ENCODE peak calls at places on chromosomes 5 and 9, in nine cellular contexts. I is uterus, X is tibial artery, E is SK-N-SH, Q is ascending aorta, C is fibroblast of pulmonary artery, L is cardiac fibroblast, H is GM12865, V is coronary artery. T is an unnamed sample.

GRCh38 chr5:38249286-38249685 is 9.1 kb upstream of the EGFLAM start:
- DNase-seq in V (no peak), I (no peak), C (no peak), Q (no peak), H (no peak), X (no peak), E (no peak), L (no peak), T (no peak)

GRCh38 chr9:20835364-20836286 is 151.6 kb downstream of the FOCAD start:
- DNase-seq in C (peak; percentile 27), H (no peak), I (no peak), V (no peak), Q (no peak), X (no peak), E (no peak), L (peak; percentile 41), T (no peak)

GRCh38 chr5:158212915-158213314 is 354.0 kb upstream of the CLINT1 start:
- DNase-seq in E (no peak), C (no peak), L (no peak), I (no peak), X (no peak), Q (no peak), V (no peak), H (no peak), T (no peak)

GRCh38 chr5:124922255-124922975 is 176.0 kb upstream of the ZNF608 start:
- DNase-seq in V (no peak), C (no peak), L (no peak), E (no peak), I (no peak), Q (no peak), X (no peak), H (peak; percentile 65), T (no peak)

GRCh38 chr5:40486437-40487270 is 193.1 kb upstream of the PTGER4 start:
- DNase-seq in Q (no peak), H (peak; percentile 79), V (no peak), L (no peak), C (peak; percentile 11), X (no peak), I (no peak), E (no peak), T (no peak)

GRCh38 chr9:36029765-36030528 is 6.8 kb upstream of the RECK start:
- DNase-seq in Q (no peak), I (no peak), C (peak; percentile 97), H (no peak), X (no peak), E (no peak), L (peak; percentile 95), V (no peak), T (no peak)

GRCh38 chr9:70485273-70485858 is 70.9 kb upstream of the KLF9 start:
- DNase-seq in H (no peak), Q (no peak), X (no peak), E (no peak), V (no peak), L (peak; percentile 87), I (peak; percentile 49), C (peak; percentile 73), T (no peak)

GRCh38 chr5:43769576-43770352 is 166.8 kb downstream of the NNT start:
- DNase-seq in E (no peak), I (peak; percentile 65), C (peak; percentile 99), L (peak; percentile 98), H (no peak), V (no peak), X (peak; percentile 77), Q (peak; percentile 80), T (no peak)

GRCh38 chr5:14440598-14441401 is 140.8 kb upstream of the OTULINL start:
- DNase-seq in C (peak; percentile 92), V (peak; percentile 82), X (peak; percentile 77), L (peak; percentile 90), Q (peak; percentile 77), I (peak; percentile 74), H (no peak), E (peak; percentile 83), T (peak; percentile 32)

GRCh38 chr5:175902013-175902412 is 30.6 kb downstream of the CPLX2 start:
- DNase-seq in V (no peak), Q (no peak), L (no peak), H (no peak), I (no peak), C (no peak), E (no peak), X (no peak), T (no peak)

GRCh38 chr9:100411472-100412270 is 15.3 kb upstream of the MSANTD3 start:
- DNase-seq in L (peak; percentile 91), H (peak; percentile 93), C (peak; percentile 91), E (peak; percentile 94), Q (peak; percentile 94), I (peak; percentile 90), V (peak; percentile 91), X (peak; percentile 93), T (peak; percentile 92)

GRCh38 chr9:7185612-7186011 is 427.8 kb downstream of the KDM4C start:
- DNase-seq in E (no peak), L (peak; percentile 91), V (no peak), C (peak; percentile 90), Q (no peak), H (no peak), I (no peak), X (no peak), T (no peak)

GRCh38 chr5:110865400-110866094 is 126.7 kb downstream of the SLC25A46 start:
- DNase-seq in L (peak; percentile 45), H (peak; percentile 55), I (no peak), E (peak; percentile 34), V (no peak), Q (no peak), X (no peak), C (peak; percentile 67), T (no peak)

GRCh38 chr9:18756712-18757125 is 276.3 kb downstream of the SAXO1 start:
- DNase-seq in E (no peak), C (no peak), Q (no peak), X (no peak), I (no peak), L (no peak), V (no peak), H (peak; percentile 39), T (no peak)

GRCh38 chr5:148268556-148268955 is at the start of gene SPINK13:
- DNase-seq in Q (no peak), H (no peak), E (no peak), I (no peak), V (no peak), C (peak; percentile 55), X (no peak), L (peak; percentile 54), T (no peak)

GRCh38 chr5:55993013-55993412 is 1.8 kb downstream of the IL6ST start:
- DNase-seq in I (peak; percentile 29), L (peak; percentile 63), C (peak; percentile 59), X (no peak), H (peak; percentile 9), E (no peak), Q (no peak), V (no peak), T (no peak)

GRCh38 chr5:133846478-133847226 is 121.8 kb downstream of the C5orf15 start:
- DNase-seq in H (peak; percentile 63), V (peak; percentile 29), X (peak; percentile 23), E (no peak), Q (no peak), I (no peak), C (no peak), L (no peak), T (no peak)

DNA sequence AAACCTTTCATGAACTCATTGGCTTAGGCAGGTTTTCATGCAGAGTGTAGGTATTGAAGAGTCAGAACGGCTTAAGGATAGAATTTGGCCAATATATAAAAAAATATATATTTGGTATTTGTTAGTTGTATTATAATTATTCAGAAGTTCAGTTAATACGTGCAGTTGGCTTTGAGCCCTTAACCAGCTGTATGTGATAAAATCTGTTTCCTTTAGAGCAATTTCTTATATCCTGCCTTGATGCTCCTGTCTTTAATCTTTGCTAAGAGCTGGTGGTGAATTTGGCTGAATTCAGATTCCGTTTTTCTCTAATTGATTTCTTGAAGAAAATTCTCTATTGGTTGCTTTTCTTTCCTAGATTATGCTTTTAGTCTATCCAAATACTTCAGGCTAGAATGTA is 3.7 kb downstream of the ANXA1 start:
- DNase-seq in E (no peak), I (no peak), Q (no peak), X (no peak), C (no peak), H (no peak), V (no peak), L (no peak), T (no peak)
- H3K4me3 ChIP-seq in E (peak overlapping the region; percentile 71), I (no peak overlapping the region), Q (peak overlapping the region; percentile 62), X (peak overlapping the region; percentile 55), C (peak overlapping the region; percentile 69), H (no peak overlapping the region), V (peak overlapping the region; percentile 71), L (no peak overlapping the region), T (no peak overlapping the region)

GRCh38 chr5:164475339-164475977 is 970.0 kb downstream of the MAT2B start:
- DNase-seq in L (peak; percentile 70), V (no peak), E (peak; percentile 25), X (no peak), H (peak; percentile 8), I (no peak), C (peak; percentile 73), Q (no peak), T (no peak)
- TF ChIP-seq CTCF in L (peak; percentile 78), V (no peak), E (peak; percentile 83), X (no peak), H (peak; percentile 36), I (no peak), C (peak; percentile 85), Q (no peak), T (peak; percentile 31)

GRCh38 chr5:186091-187041 is 4.9 kb upstream of the LRRC14B start:
- DNase-seq in H (no peak), L (no peak), Q (no peak), I (no peak), C (no peak), E (no peak), X (no peak), V (no peak), T (no peak)
- H3K4me3 ChIP-seq in H (no peak overlapping the region), L (no peak overlapping the region), Q (no peak overlapping the region), I (no peak overlapping the region), C (no peak overlapping the region), E (no peak overlapping the region), X (no peak overlapping the region), V (no peak overlapping the region), T (no peak overlapping the region)

GRCh38 chr5:90112293-90112692 is 297.3 kb downstream of the CETN3 start:
- DNase-seq in L (peak; percentile 26), H (no peak), C (no peak), V (no peak), I (no peak), X (no peak), E (no peak), Q (no peak), T (no peak)

GRCh38 chr5:90109285-90109684 is 300.3 kb downstream of the CETN3 start:
- DNase-seq in H (no peak), I (no peak), L (no peak), E (no peak), Q (no peak), V (no peak), C (no peak), X (no peak), T (no peak)

GRCh38 chr5:90111354-90112070 is 298.0 kb downstream of the CETN3 start:
- DNase-seq in C (peak; percentile 94), H (no peak), X (no peak), I (no peak), V (no peak), E (no peak), L (peak; percentile 92), Q (no peak), T (no peak)

DNA sequence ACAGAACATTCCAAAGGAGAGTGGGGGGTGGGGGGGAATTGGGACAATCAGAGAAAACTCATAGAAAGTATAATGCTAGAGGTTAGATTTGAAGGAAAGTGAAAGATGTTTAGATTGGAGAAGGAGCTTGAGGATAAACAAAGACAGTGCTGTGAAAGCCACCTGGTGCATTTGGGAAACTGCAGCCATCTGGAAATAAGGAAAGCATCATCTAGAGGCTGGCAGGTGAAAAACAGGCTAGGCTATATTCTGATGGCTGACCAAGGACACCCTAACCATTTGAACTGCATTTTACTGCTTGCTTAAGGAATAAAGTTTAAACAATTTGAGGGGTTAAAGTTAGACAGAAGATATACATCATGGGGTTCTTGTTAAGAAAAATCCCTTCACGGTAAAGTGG is 296.4 kb downstream of the CETN3 start:
- DNase-seq in C (no peak), E (no peak), X (no peak), L (no peak), V (no peak), Q (no peak), I (no peak), H (no peak), T (no peak)
- TF ChIP-seq CTCF in C (no peak), E (no peak), X (no peak), L (no peak), V (no peak), Q (no peak), I (no peak), H (no peak), T (no peak)